ENCODE peak calls at places on chromosomes 11 and 22, in eight cellular contexts. One of them, this sample, is unnamed.

GRCh38 chr11:86365566-86365965 is 9.1 kb upstream of the CCDC81 start:
- DNase-seq in GM12865: no peak
- DNase-seq in choroid plexus epithelial cell: no peak
- DNase-seq in AG09319: peak
- DNase-seq in endothelial cell: no peak
- DNase-seq in nephron progenitor cell: no peak
- DNase-seq in PC-9: no peak
- DNase-seq in dorsolateral prefrontal cortex: no peak
- DNase-seq in this sample: no peak

GRCh38 chr22:22993184-22993583 is 77.1 kb upstream of the GNAZ start:
- DNase-seq in GM12865: no peak
- DNase-seq in PC-9: no peak
- DNase-seq in nephron progenitor cell: no peak
- DNase-seq in choroid plexus epithelial cell: no peak
- DNase-seq in AG09319: no peak
- DNase-seq in endothelial cell: no peak
- DNase-seq in dorsolateral prefrontal cortex: no peak
- DNase-seq in this sample: no peak

GRCh38 chr11:34682822-34683221 is 61.9 kb downstream of the EHF start:
- DNase-seq in PC-9: no peak
- DNase-seq in choroid plexus epithelial cell: no peak
- DNase-seq in nephron progenitor cell: no peak
- DNase-seq in AG09319: no peak
- DNase-seq in dorsolateral prefrontal cortex: no peak
- DNase-seq in GM12865: no peak
- DNase-seq in endothelial cell: no peak
- DNase-seq in this sample: no peak

GRCh38 chr11:122709042-122709760 is 53.7 kb downstream of the UBASH3B start:
- DNase-seq in AG09319: no peak
- DNase-seq in choroid plexus epithelial cell: peak
- DNase-seq in nephron progenitor cell: no peak
- DNase-seq in GM12865: no peak
- DNase-seq in dorsolateral prefrontal cortex: no peak
- DNase-seq in endothelial cell: no peak
- DNase-seq in PC-9: peak
- DNase-seq in this sample: no peak

GRCh38 chr22:24810043-24810749 is 4.2 kb downstream of the SGSM1 start:
- DNase-seq in AG09319: no peak
- DNase-seq in GM12865: no peak
- DNase-seq in nephron progenitor cell: no peak
- DNase-seq in choroid plexus epithelial cell: no peak
- DNase-seq in PC-9: no peak
- DNase-seq in endothelial cell: peak
- DNase-seq in dorsolateral prefrontal cortex: peak
- DNase-seq in this sample: no peak

GRCh38 chr11:12272821-12273617 is 104.4 kb upstream of the PARVA start:
- DNase-seq in nephron progenitor cell: no peak
- DNase-seq in AG09319: no peak
- DNase-seq in dorsolateral prefrontal cortex: no peak
- DNase-seq in PC-9: no peak
- DNase-seq in GM12865: no peak
- DNase-seq in choroid plexus epithelial cell: peak
- DNase-seq in endothelial cell: no peak
- DNase-seq in this sample: no peak

GRCh38 chr22:39349506-39349966 is 255 bp upstream of the SYNGR1 start:
- DNase-seq in choroid plexus epithelial cell: no peak
- DNase-seq in GM12865: peak
- DNase-seq in PC-9: no peak
- DNase-seq in AG09319: no peak
- DNase-seq in nephron progenitor cell: peak
- DNase-seq in endothelial cell: peak
- DNase-seq in dorsolateral prefrontal cortex: peak
- DNase-seq in this sample: peak

GRCh38 chr22:27880778-27881394 is 38.2 kb downstream of the PITPNB start:
- DNase-seq in GM12865: peak
- DNase-seq in PC-9: peak
- DNase-seq in endothelial cell: peak
- DNase-seq in AG09319: peak
- DNase-seq in dorsolateral prefrontal cortex: no peak
- DNase-seq in choroid plexus epithelial cell: peak
- DNase-seq in nephron progenitor cell: peak
- DNase-seq in this sample: peak

GRCh38 chr22:50016308-50016987 is 3.9 kb upstream of the IL17REL start:
- DNase-seq in GM12865: no peak
- DNase-seq in AG09319: no peak
- DNase-seq in endothelial cell: peak
- DNase-seq in PC-9: no peak
- DNase-seq in nephron progenitor cell: no peak
- DNase-seq in dorsolateral prefrontal cortex: no peak
- DNase-seq in choroid plexus epithelial cell: no peak
- DNase-seq in this sample: no peak

GRCh38 chr22:49258107-49259010 is 569.3 kb downstream of the BRD1 start:
- DNase-seq in nephron progenitor cell: no peak
- DNase-seq in GM12865: no peak
- DNase-seq in endothelial cell: no peak
- DNase-seq in choroid plexus epithelial cell: no peak
- DNase-seq in AG09319: no peak
- DNase-seq in PC-9: no peak
- DNase-seq in dorsolateral prefrontal cortex: no peak
- DNase-seq in this sample: no peak

GRCh38 chr11:120057595-120058581 is 80.0 kb downstream of the TRIM29 start:
- DNase-seq in nephron progenitor cell: no peak
- DNase-seq in dorsolateral prefrontal cortex: no peak
- DNase-seq in AG09319: no peak
- DNase-seq in GM12865: no peak
- DNase-seq in endothelial cell: no peak
- DNase-seq in choroid plexus epithelial cell: no peak
- DNase-seq in PC-9: no peak
- DNase-seq in this sample: no peak

GRCh38 chr11:46352063-46352841 is 5.0 kb downstream of the DGKZ start:
- DNase-seq in endothelial cell: peak
- DNase-seq in nephron progenitor cell: peak
- DNase-seq in AG09319: no peak
- DNase-seq in PC-9: no peak
- DNase-seq in choroid plexus epithelial cell: peak
- DNase-seq in GM12865: peak
- DNase-seq in dorsolateral prefrontal cortex: peak
- DNase-seq in this sample: peak

GRCh38 chr22:36148411-36148810 is 12.1 kb downstream of the APOL3 start:
- DNase-seq in PC-9: no peak
- DNase-seq in choroid plexus epithelial cell: no peak
- DNase-seq in endothelial cell: no peak
- DNase-seq in dorsolateral prefrontal cortex: no peak
- DNase-seq in GM12865: no peak
- DNase-seq in AG09319: no peak
- DNase-seq in nephron progenitor cell: peak
- DNase-seq in this sample: no peak

GRCh38 chr11:719214-720016 is 13.4 kb downstream of the EPS8L2 start:
- DNase-seq in nephron progenitor cell: no peak
- DNase-seq in GM12865: no peak
- DNase-seq in choroid plexus epithelial cell: no peak
- DNase-seq in PC-9: no peak
- DNase-seq in AG09319: no peak
- DNase-seq in dorsolateral prefrontal cortex: peak
- DNase-seq in endothelial cell: no peak
- DNase-seq in this sample: no peak

GRCh38 chr11:60252208-60252566 is 9.2 kb upstream of the MS4A4E start:
- DNase-seq in choroid plexus epithelial cell: no peak
- DNase-seq in GM12865: no peak
- DNase-seq in endothelial cell: no peak
- DNase-seq in PC-9: no peak
- DNase-seq in dorsolateral prefrontal cortex: no peak
- DNase-seq in AG09319: no peak
- DNase-seq in nephron progenitor cell: no peak
- DNase-seq in this sample: no peak

GRCh38 chr22:36486619-36487384 is 5.4 kb upstream of the TXN2 start:
- DNase-seq in nephron progenitor cell: peak
- DNase-seq in AG09319: no peak
- DNase-seq in endothelial cell: peak
- DNase-seq in GM12865: peak
- DNase-seq in dorsolateral prefrontal cortex: no peak
- DNase-seq in choroid plexus epithelial cell: peak
- DNase-seq in PC-9: no peak
- DNase-seq in this sample: peak

GRCh38 chr11:86069408-86070086 is 663 bp upstream of the PICALM start:
- DNase-seq in PC-9: peak
- DNase-seq in endothelial cell: peak
- DNase-seq in choroid plexus epithelial cell: peak
- DNase-seq in nephron progenitor cell: no peak
- DNase-seq in AG09319: peak
- DNase-seq in GM12865: peak
- DNase-seq in dorsolateral prefrontal cortex: no peak
- DNase-seq in this sample: no peak

GRCh38 chr11:1293619-1294015 is 15.8 kb downstream of the TOLLIP start:
- DNase-seq in nephron progenitor cell: peak
- DNase-seq in dorsolateral prefrontal cortex: peak
- DNase-seq in PC-9: no peak
- DNase-seq in endothelial cell: no peak
- DNase-seq in choroid plexus epithelial cell: no peak
- DNase-seq in AG09319: no peak
- DNase-seq in GM12865: peak
- DNase-seq in this sample: no peak

GRCh38 chr22:20422965-20423635 is 14.5 kb downstream of the SCARF2 start:
- DNase-seq in GM12865: no peak
- DNase-seq in AG09319: no peak
- DNase-seq in choroid plexus epithelial cell: no peak
- DNase-seq in PC-9: no peak
- DNase-seq in dorsolateral prefrontal cortex: peak
- DNase-seq in nephron progenitor cell: no peak
- DNase-seq in endothelial cell: no peak
- DNase-seq in this sample: no peak

GRCh38 chr11:76314741-76315090 is 66.2 kb downstream of the THAP12 start:
- DNase-seq in dorsolateral prefrontal cortex: no peak
- DNase-seq in AG09319: no peak
- DNase-seq in endothelial cell: no peak
- DNase-seq in PC-9: no peak
- DNase-seq in nephron progenitor cell: no peak
- DNase-seq in choroid plexus epithelial cell: peak
- DNase-seq in GM12865: no peak
- DNase-seq in this sample: no peak

GRCh38 chr11:122100222-122101080 is 15.6 kb downstream of the BLID start:
- DNase-seq in endothelial cell: peak
- DNase-seq in GM12865: no peak
- DNase-seq in dorsolateral prefrontal cortex: peak
- DNase-seq in nephron progenitor cell: peak
- DNase-seq in PC-9: no peak
- DNase-seq in AG09319: peak
- DNase-seq in choroid plexus epithelial cell: peak
- DNase-seq in this sample: peak

GRCh38 chr11:8242480-8243280 is 21.0 kb downstream of the LMO1 start:
- DNase-seq in nephron progenitor cell: no peak
- DNase-seq in choroid plexus epithelial cell: no peak
- DNase-seq in dorsolateral prefrontal cortex: no peak
- DNase-seq in GM12865: no peak
- DNase-seq in endothelial cell: no peak
- DNase-seq in PC-9: no peak
- DNase-seq in AG09319: no peak
- DNase-seq in this sample: no peak
- TF ChIP-seq CTCF in nephron progenitor cell: no peak
- TF ChIP-seq CTCF in choroid plexus epithelial cell: no peak
- TF ChIP-seq CTCF in dorsolateral prefrontal cortex: no peak
- TF ChIP-seq CTCF in GM12865: no peak
- TF ChIP-seq CTCF in endothelial cell: no peak
- TF ChIP-seq CTCF in PC-9: no peak
- TF ChIP-seq CTCF in AG09319: no peak
- TF ChIP-seq CTCF in this sample: no peak

DNA sequence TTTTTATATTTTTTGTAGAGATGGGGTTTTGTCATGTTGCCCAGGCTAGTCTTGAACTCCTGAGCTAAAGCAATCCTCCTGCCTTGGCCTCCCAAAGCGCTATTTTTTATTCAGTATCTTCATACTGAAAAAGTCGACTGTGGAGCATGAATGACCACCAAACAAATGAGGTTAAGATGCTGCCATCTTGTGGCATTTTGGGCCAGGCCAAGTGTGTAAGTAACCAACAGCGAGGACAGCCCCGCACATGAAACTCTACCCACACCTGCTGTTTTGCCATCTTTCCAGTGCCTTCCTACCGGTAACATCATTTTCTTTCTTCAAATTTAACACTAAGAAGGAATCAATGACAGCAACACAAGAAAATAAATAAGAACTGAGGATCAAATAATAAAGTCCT is 32.2 kb upstream of the AQP11 start:
- DNase-seq in nephron progenitor cell: no peak
- DNase-seq in choroid plexus epithelial cell: peak
- DNase-seq in AG09319: no peak
- DNase-seq in GM12865: peak
- DNase-seq in endothelial cell: peak
- DNase-seq in PC-9: no peak
- DNase-seq in dorsolateral prefrontal cortex: no peak
- DNase-seq in this sample: no peak
- TF ChIP-seq CTCF in nephron progenitor cell: peak
- TF ChIP-seq CTCF in choroid plexus epithelial cell: peak
- TF ChIP-seq CTCF in AG09319: no peak
- TF ChIP-seq CTCF in GM12865: peak
- TF ChIP-seq CTCF in endothelial cell: no peak
- TF ChIP-seq CTCF in PC-9: peak
- TF ChIP-seq CTCF in dorsolateral prefrontal cortex: peak
- TF ChIP-seq CTCF in this sample: peak

GRCh38 chr11:104343578-104343977 is 179.6 kb upstream of the PDGFD start:
- DNase-seq in GM12865: peak
- DNase-seq in nephron progenitor cell: no peak
- DNase-seq in AG09319: no peak
- DNase-seq in PC-9: no peak
- DNase-seq in dorsolateral prefrontal cortex: no peak
- DNase-seq in endothelial cell: no peak
- DNase-seq in choroid plexus epithelial cell: peak
- DNase-seq in this sample: no peak
- TF ChIP-seq CTCF in GM12865: peak
- TF ChIP-seq CTCF in nephron progenitor cell: peak
- TF ChIP-seq CTCF in AG09319: peak
- TF ChIP-seq CTCF in PC-9: peak
- TF ChIP-seq CTCF in dorsolateral prefrontal cortex: peak
- TF ChIP-seq CTCF in endothelial cell: peak
- TF ChIP-seq CTCF in choroid plexus epithelial cell: peak
- TF ChIP-seq CTCF in this sample: peak

DNA sequence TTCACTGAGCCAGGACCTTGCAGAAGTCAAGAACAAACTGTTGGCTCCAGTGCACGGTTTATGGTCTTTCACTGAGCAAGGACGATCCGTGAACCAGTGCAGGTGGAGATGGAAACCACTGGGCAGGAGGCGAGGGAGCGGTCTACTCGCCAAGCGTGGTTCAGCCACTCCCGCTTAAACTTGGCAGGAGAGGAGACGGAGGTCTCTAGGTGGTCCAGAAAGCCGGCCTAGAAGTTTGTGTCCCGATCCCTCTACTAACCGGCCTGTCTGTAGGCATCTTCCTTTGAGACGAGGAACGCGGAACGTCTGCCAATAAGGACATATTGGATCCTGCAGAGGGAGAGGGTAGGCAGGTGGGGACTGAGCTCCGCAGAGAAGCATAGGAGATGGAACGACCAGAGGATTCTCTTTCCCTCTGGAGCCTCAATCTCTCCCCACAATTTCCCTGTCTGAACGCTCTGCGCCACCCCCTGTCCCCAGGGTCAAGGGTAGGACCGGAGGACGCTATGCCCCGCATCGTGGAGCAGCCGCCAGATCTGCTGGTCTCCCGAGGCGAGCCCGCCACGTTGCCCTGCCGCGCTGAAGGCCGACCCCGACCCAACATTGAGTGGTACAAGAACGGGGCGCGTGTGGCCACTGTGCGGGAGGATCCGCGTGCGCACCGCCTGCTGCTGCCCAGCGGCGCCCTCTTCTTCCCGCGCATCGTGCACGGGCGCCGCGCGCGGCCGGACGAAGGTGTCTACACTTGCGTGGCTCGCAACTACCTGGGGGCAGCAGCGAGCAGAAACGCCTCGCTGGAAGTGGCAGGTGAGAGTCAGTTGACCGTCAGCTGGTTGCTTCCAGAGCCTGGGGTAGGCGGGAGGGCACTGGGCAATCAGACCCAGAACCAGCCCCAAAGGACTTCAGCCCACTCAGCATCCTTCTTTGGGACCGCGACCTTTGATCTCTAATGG is 3.4 kb downstream of the ROBO3 start:
- DNase-seq in choroid plexus epithelial cell: no peak
- DNase-seq in dorsolateral prefrontal cortex: no peak
- DNase-seq in AG09319: no peak
- DNase-seq in nephron progenitor cell: no peak
- DNase-seq in PC-9: no peak
- DNase-seq in endothelial cell: no peak
- DNase-seq in GM12865: no peak
- DNase-seq in this sample: no peak
- TF ChIP-seq CTCF in choroid plexus epithelial cell: no peak
- TF ChIP-seq CTCF in dorsolateral prefrontal cortex: no peak
- TF ChIP-seq CTCF in AG09319: no peak
- TF ChIP-seq CTCF in nephron progenitor cell: no peak
- TF ChIP-seq CTCF in PC-9: no peak
- TF ChIP-seq CTCF in endothelial cell: peak
- TF ChIP-seq CTCF in GM12865: no peak
- TF ChIP-seq CTCF in this sample: no peak